ENCODE peak calls at places on chromosomes 13 and 19, in four cellular contexts. One of them, this sample, is unnamed.

GRCh38 chr13:28573595-28574373 is 78.9 kb upstream of the FLT1 start:
- DNase-seq in kidney epithelial cell: no peak
- DNase-seq in AG04450: no peak
- DNase-seq in activated naive CD8-positive, alpha-beta T cell treated with anti-CD3 and anti-CD28 coated beads, Interleukin-2, amount 50 U/mL, for 24 hours: no peak
- DNase-seq in this sample: no peak

GRCh38 chr19:4624733-4625362 is 14.5 kb upstream of the TNFAIP8L1 start:
- DNase-seq in kidney epithelial cell: no peak
- DNase-seq in AG04450: no peak
- DNase-seq in activated naive CD8-positive, alpha-beta T cell treated with anti-CD3 and anti-CD28 coated beads, Interleukin-2, amount 50 U/mL, for 24 hours: no peak
- DNase-seq in this sample: no peak

GRCh38 chr13:37059136-37059847 is at the start of gene SUPT20H:
- DNase-seq in kidney epithelial cell: peak
- DNase-seq in AG04450: peak
- DNase-seq in activated naive CD8-positive, alpha-beta T cell treated with anti-CD3 and anti-CD28 coated beads, Interleukin-2, amount 50 U/mL, for 24 hours: peak
- DNase-seq in this sample: peak

GRCh38 chr19:4567584-4568071 is 8.1 kb upstream of the SEMA6B start:
- DNase-seq in kidney epithelial cell: no peak
- DNase-seq in AG04450: no peak
- DNase-seq in activated naive CD8-positive, alpha-beta T cell treated with anti-CD3 and anti-CD28 coated beads, Interleukin-2, amount 50 U/mL, for 24 hours: peak
- DNase-seq in this sample: peak

GRCh38 chr19:51163257-51163656 is 21.2 kb downstream of the SIGLEC7 start:
- DNase-seq in kidney epithelial cell: no peak
- DNase-seq in AG04450: no peak
- DNase-seq in activated naive CD8-positive, alpha-beta T cell treated with anti-CD3 and anti-CD28 coated beads, Interleukin-2, amount 50 U/mL, for 24 hours: no peak
- DNase-seq in this sample: no peak

GRCh38 chr19:4467835-4468234 is 4.3 kb upstream of the HDGFL2 start:
- DNase-seq in kidney epithelial cell: no peak
- DNase-seq in AG04450: no peak
- DNase-seq in activated naive CD8-positive, alpha-beta T cell treated with anti-CD3 and anti-CD28 coated beads, Interleukin-2, amount 50 U/mL, for 24 hours: no peak
- DNase-seq in this sample: no peak

GRCh38 chr19:10286803-10287737 is at the start of gene ICAM4:
- DNase-seq in kidney epithelial cell: no peak
- DNase-seq in AG04450: no peak
- DNase-seq in activated naive CD8-positive, alpha-beta T cell treated with anti-CD3 and anti-CD28 coated beads, Interleukin-2, amount 50 U/mL, for 24 hours: peak
- DNase-seq in this sample: peak

GRCh38 chr13:20570540-20570939 is 3.6 kb downstream of the IFT88 start:
- DNase-seq in kidney epithelial cell: no peak
- DNase-seq in AG04450: no peak
- DNase-seq in activated naive CD8-positive, alpha-beta T cell treated with anti-CD3 and anti-CD28 coated beads, Interleukin-2, amount 50 U/mL, for 24 hours: no peak
- DNase-seq in this sample: no peak